ENCODE peak calls at places on chromosome 12, in six cellular contexts. One of them, this sample, is unnamed.

GRCh38 chr12:1529862-1530591 is 64.4 kb downstream of the FBXL14 start:
- DNase-seq in A673: no peak
- DNase-seq in GM12864: no peak
- DNase-seq in stimulated activated CD4-positive, alpha-beta T cell treated with anti-CD3 and anti-CD28 coated beads, Interleukin-1b, Interleukin-23, amount 100 ng/mL, for 24 hours: no peak
- DNase-seq in iris pigment epithelial cell: no peak
- DNase-seq in epithelial cell of esophagus: no peak
- DNase-seq in this sample: no peak

GRCh38 chr12:26282339-26282945 is 87.1 kb downstream of the SSPN start:
- DNase-seq in A673: no peak
- DNase-seq in GM12864: no peak
- DNase-seq in stimulated activated CD4-positive, alpha-beta T cell treated with anti-CD3 and anti-CD28 coated beads, Interleukin-1b, Interleukin-23, amount 100 ng/mL, for 24 hours: no peak
- DNase-seq in iris pigment epithelial cell: no peak
- DNase-seq in epithelial cell of esophagus: no peak
- DNase-seq in this sample: no peak

GRCh38 chr12:98228619-98229538 is 286.5 kb upstream of the TMPO start:
- DNase-seq in A673: no peak
- DNase-seq in GM12864: no peak
- DNase-seq in stimulated activated CD4-positive, alpha-beta T cell treated with anti-CD3 and anti-CD28 coated beads, Interleukin-1b, Interleukin-23, amount 100 ng/mL, for 24 hours: no peak
- DNase-seq in iris pigment epithelial cell: no peak
- DNase-seq in epithelial cell of esophagus: no peak
- DNase-seq in this sample: no peak

GRCh38 chr12:96878704-96879103 is 28.4 kb upstream of the NEDD1 start:
- DNase-seq in A673: no peak
- DNase-seq in GM12864: no peak
- DNase-seq in stimulated activated CD4-positive, alpha-beta T cell treated with anti-CD3 and anti-CD28 coated beads, Interleukin-1b, Interleukin-23, amount 100 ng/mL, for 24 hours: no peak
- DNase-seq in iris pigment epithelial cell: peak
- DNase-seq in epithelial cell of esophagus: no peak
- DNase-seq in this sample: no peak

GRCh38 chr12:59080101-59080500 is 159.8 kb upstream of the LRIG3 start:
- DNase-seq in A673: no peak
- DNase-seq in GM12864: no peak
- DNase-seq in stimulated activated CD4-positive, alpha-beta T cell treated with anti-CD3 and anti-CD28 coated beads, Interleukin-1b, Interleukin-23, amount 100 ng/mL, for 24 hours: no peak
- DNase-seq in iris pigment epithelial cell: no peak
- DNase-seq in epithelial cell of esophagus: peak
- DNase-seq in this sample: no peak

GRCh38 chr12:113852695-113853490 is 113.2 kb downstream of the RBM19 start:
- DNase-seq in A673: no peak
- DNase-seq in GM12864: no peak
- DNase-seq in stimulated activated CD4-positive, alpha-beta T cell treated with anti-CD3 and anti-CD28 coated beads, Interleukin-1b, Interleukin-23, amount 100 ng/mL, for 24 hours: no peak
- DNase-seq in iris pigment epithelial cell: no peak
- DNase-seq in epithelial cell of esophagus: no peak
- DNase-seq in this sample: no peak

GRCh38 chr12:49231881-49232650 is 32.8 kb upstream of the TUBA1C start:
- DNase-seq in A673: peak
- DNase-seq in GM12864: no peak
- DNase-seq in stimulated activated CD4-positive, alpha-beta T cell treated with anti-CD3 and anti-CD28 coated beads, Interleukin-1b, Interleukin-23, amount 100 ng/mL, for 24 hours: no peak
- DNase-seq in iris pigment epithelial cell: peak
- DNase-seq in epithelial cell of esophagus: no peak
- DNase-seq in this sample: no peak

GRCh38 chr12:31590730-31591307 is at the start of gene DENND5B:
- DNase-seq in A673: peak
- DNase-seq in GM12864: no peak
- DNase-seq in stimulated activated CD4-positive, alpha-beta T cell treated with anti-CD3 and anti-CD28 coated beads, Interleukin-1b, Interleukin-23, amount 100 ng/mL, for 24 hours: no peak
- DNase-seq in iris pigment epithelial cell: peak
- DNase-seq in epithelial cell of esophagus: peak
- DNase-seq in this sample: no peak

GRCh38 chr12:106245767-106246166 is 2.1 kb downstream of the CKAP4 start:
- DNase-seq in A673: peak
- DNase-seq in GM12864: no peak
- DNase-seq in stimulated activated CD4-positive, alpha-beta T cell treated with anti-CD3 and anti-CD28 coated beads, Interleukin-1b, Interleukin-23, amount 100 ng/mL, for 24 hours: no peak
- DNase-seq in iris pigment epithelial cell: peak
- DNase-seq in epithelial cell of esophagus: peak
- DNase-seq in this sample: no peak

GRCh38 chr12:107845226-107845979 is 70.9 kb downstream of the ASCL4 start:
- DNase-seq in A673: no peak
- DNase-seq in GM12864: no peak
- DNase-seq in stimulated activated CD4-positive, alpha-beta T cell treated with anti-CD3 and anti-CD28 coated beads, Interleukin-1b, Interleukin-23, amount 100 ng/mL, for 24 hours: no peak
- DNase-seq in iris pigment epithelial cell: no peak
- DNase-seq in epithelial cell of esophagus: no peak
- DNase-seq in this sample: no peak

GRCh38 chr12:18696971-18697602 is 40.7 kb downstream of the PLCZ1 start:
- DNase-seq in A673: no peak
- DNase-seq in GM12864: no peak
- DNase-seq in stimulated activated CD4-positive, alpha-beta T cell treated with anti-CD3 and anti-CD28 coated beads, Interleukin-1b, Interleukin-23, amount 100 ng/mL, for 24 hours: no peak
- DNase-seq in iris pigment epithelial cell: peak
- DNase-seq in epithelial cell of esophagus: peak
- DNase-seq in this sample: no peak

GRCh38 chr12:76976777-76977465 is 88.4 kb downstream of the E2F7 start:
- DNase-seq in A673: no peak
- DNase-seq in GM12864: no peak
- DNase-seq in stimulated activated CD4-positive, alpha-beta T cell treated with anti-CD3 and anti-CD28 coated beads, Interleukin-1b, Interleukin-23, amount 100 ng/mL, for 24 hours: no peak
- DNase-seq in iris pigment epithelial cell: peak
- DNase-seq in epithelial cell of esophagus: peak
- DNase-seq in this sample: no peak

GRCh38 chr12:120705618-120706017 is 4.6 kb upstream of the UNC119B start:
- DNase-seq in A673: no peak
- DNase-seq in GM12864: no peak
- DNase-seq in stimulated activated CD4-positive, alpha-beta T cell treated with anti-CD3 and anti-CD28 coated beads, Interleukin-1b, Interleukin-23, amount 100 ng/mL, for 24 hours: no peak
- DNase-seq in iris pigment epithelial cell: no peak
- DNase-seq in epithelial cell of esophagus: no peak
- DNase-seq in this sample: no peak

GRCh38 chr12:100935929-100936328 is 141.4 kb downstream of the ANO4 start:
- DNase-seq in A673: no peak
- DNase-seq in GM12864: no peak
- DNase-seq in stimulated activated CD4-positive, alpha-beta T cell treated with anti-CD3 and anti-CD28 coated beads, Interleukin-1b, Interleukin-23, amount 100 ng/mL, for 24 hours: no peak
- DNase-seq in iris pigment epithelial cell: no peak
- DNase-seq in epithelial cell of esophagus: no peak
- DNase-seq in this sample: no peak

GRCh38 chr12:125129592-125130255 is 64.5 kb downstream of the AACS start:
- DNase-seq in A673: no peak
- DNase-seq in GM12864: no peak
- DNase-seq in stimulated activated CD4-positive, alpha-beta T cell treated with anti-CD3 and anti-CD28 coated beads, Interleukin-1b, Interleukin-23, amount 100 ng/mL, for 24 hours: no peak
- DNase-seq in iris pigment epithelial cell: no peak
- DNase-seq in epithelial cell of esophagus: no peak
- DNase-seq in this sample: no peak

GRCh38 chr12:15423629-15424028 is 101.3 kb downstream of the PTPRO start:
- DNase-seq in A673: peak
- DNase-seq in GM12864: no peak
- DNase-seq in stimulated activated CD4-positive, alpha-beta T cell treated with anti-CD3 and anti-CD28 coated beads, Interleukin-1b, Interleukin-23, amount 100 ng/mL, for 24 hours: no peak
- DNase-seq in iris pigment epithelial cell: peak
- DNase-seq in epithelial cell of esophagus: peak
- DNase-seq in this sample: no peak

GRCh38 chr12:92070054-92070863 is 75.4 kb downstream of the BTG1 start:
- DNase-seq in A673: no peak
- DNase-seq in GM12864: no peak
- DNase-seq in stimulated activated CD4-positive, alpha-beta T cell treated with anti-CD3 and anti-CD28 coated beads, Interleukin-1b, Interleukin-23, amount 100 ng/mL, for 24 hours: no peak
- DNase-seq in iris pigment epithelial cell: no peak
- DNase-seq in epithelial cell of esophagus: no peak
- DNase-seq in this sample: no peak

GRCh38 chr12:17609152-17609551 is 480.8 kb downstream of the RERGL start:
- DNase-seq in A673: peak
- DNase-seq in GM12864: no peak
- DNase-seq in stimulated activated CD4-positive, alpha-beta T cell treated with anti-CD3 and anti-CD28 coated beads, Interleukin-1b, Interleukin-23, amount 100 ng/mL, for 24 hours: no peak
- DNase-seq in iris pigment epithelial cell: no peak
- DNase-seq in epithelial cell of esophagus: no peak
- DNase-seq in this sample: no peak

GRCh38 chr12:9897524-9897923 is 16.2 kb downstream of the KLRF2 start:
- DNase-seq in A673: no peak
- DNase-seq in GM12864: no peak
- DNase-seq in stimulated activated CD4-positive, alpha-beta T cell treated with anti-CD3 and anti-CD28 coated beads, Interleukin-1b, Interleukin-23, amount 100 ng/mL, for 24 hours: no peak
- DNase-seq in iris pigment epithelial cell: no peak
- DNase-seq in epithelial cell of esophagus: peak
- DNase-seq in this sample: no peak

GRCh38 chr12:2902287-2902880 is 11.7 kb downstream of the TULP3 start:
- DNase-seq in A673: no peak
- DNase-seq in GM12864: no peak
- DNase-seq in stimulated activated CD4-positive, alpha-beta T cell treated with anti-CD3 and anti-CD28 coated beads, Interleukin-1b, Interleukin-23, amount 100 ng/mL, for 24 hours: no peak
- DNase-seq in iris pigment epithelial cell: peak
- DNase-seq in epithelial cell of esophagus: peak
- DNase-seq in this sample: no peak

GRCh38 chr12:25829192-25829591 is 129.3 kb upstream of the RASSF8 start:
- DNase-seq in A673: no peak
- DNase-seq in GM12864: no peak
- DNase-seq in stimulated activated CD4-positive, alpha-beta T cell treated with anti-CD3 and anti-CD28 coated beads, Interleukin-1b, Interleukin-23, amount 100 ng/mL, for 24 hours: no peak
- DNase-seq in iris pigment epithelial cell: peak
- DNase-seq in epithelial cell of esophagus: peak
- DNase-seq in this sample: no peak

GRCh38 chr12:131943876-131944275 is 5.9 kb upstream of the EP400 start:
- DNase-seq in A673: no peak
- DNase-seq in GM12864: no peak
- DNase-seq in stimulated activated CD4-positive, alpha-beta T cell treated with anti-CD3 and anti-CD28 coated beads, Interleukin-1b, Interleukin-23, amount 100 ng/mL, for 24 hours: no peak
- DNase-seq in iris pigment epithelial cell: no peak
- DNase-seq in epithelial cell of esophagus: no peak
- DNase-seq in this sample: no peak

GRCh38 chr12:52275686-52276085 is 1.2 kb downstream of the KRT86 start:
- DNase-seq in A673: no peak
- DNase-seq in GM12864: no peak
- DNase-seq in stimulated activated CD4-positive, alpha-beta T cell treated with anti-CD3 and anti-CD28 coated beads, Interleukin-1b, Interleukin-23, amount 100 ng/mL, for 24 hours: no peak
- DNase-seq in iris pigment epithelial cell: no peak
- DNase-seq in epithelial cell of esophagus: no peak
- DNase-seq in this sample: no peak

GRCh38 chr12:24363177-24363754 is 413.8 kb upstream of the SOX5 start:
- DNase-seq in A673: peak
- DNase-seq in GM12864: no peak
- DNase-seq in stimulated activated CD4-positive, alpha-beta T cell treated with anti-CD3 and anti-CD28 coated beads, Interleukin-1b, Interleukin-23, amount 100 ng/mL, for 24 hours: no peak
- DNase-seq in iris pigment epithelial cell: no peak
- DNase-seq in epithelial cell of esophagus: peak
- DNase-seq in this sample: no peak

GRCh38 chr12:110339184-110339952 is 58.3 kb downstream of the ATP2A2 start:
- DNase-seq in A673: no peak
- DNase-seq in GM12864: no peak
- DNase-seq in stimulated activated CD4-positive, alpha-beta T cell treated with anti-CD3 and anti-CD28 coated beads, Interleukin-1b, Interleukin-23, amount 100 ng/mL, for 24 hours: no peak
- DNase-seq in iris pigment epithelial cell: no peak
- DNase-seq in epithelial cell of esophagus: peak
- DNase-seq in this sample: no peak

GRCh38 chr12:63306476-63306875 is 155.5 kb upstream of the AVPR1A start:
- DNase-seq in A673: peak
- DNase-seq in GM12864: no peak
- DNase-seq in stimulated activated CD4-positive, alpha-beta T cell treated with anti-CD3 and anti-CD28 coated beads, Interleukin-1b, Interleukin-23, amount 100 ng/mL, for 24 hours: no peak
- DNase-seq in iris pigment epithelial cell: no peak
- DNase-seq in epithelial cell of esophagus: peak
- DNase-seq in this sample: no peak

GRCh38 chr12:76495556-76495955 is 64.0 kb downstream of the OSBPL8 start:
- DNase-seq in A673: no peak
- DNase-seq in GM12864: no peak
- DNase-seq in stimulated activated CD4-positive, alpha-beta T cell treated with anti-CD3 and anti-CD28 coated beads, Interleukin-1b, Interleukin-23, amount 100 ng/mL, for 24 hours: no peak
- DNase-seq in iris pigment epithelial cell: no peak
- DNase-seq in epithelial cell of esophagus: peak
- DNase-seq in this sample: no peak

GRCh38 chr12:54225666-54226065 is 36.9 kb upstream of the SMUG1 start:
- DNase-seq in A673: no peak
- DNase-seq in GM12864: no peak
- DNase-seq in stimulated activated CD4-positive, alpha-beta T cell treated with anti-CD3 and anti-CD28 coated beads, Interleukin-1b, Interleukin-23, amount 100 ng/mL, for 24 hours: no peak
- DNase-seq in iris pigment epithelial cell: no peak
- DNase-seq in epithelial cell of esophagus: no peak
- DNase-seq in this sample: no peak

GRCh38 chr12:65918057-65918456 is 93.8 kb downstream of the HMGA2 start:
- DNase-seq in A673: no peak
- DNase-seq in GM12864: peak
- DNase-seq in stimulated activated CD4-positive, alpha-beta T cell treated with anti-CD3 and anti-CD28 coated beads, Interleukin-1b, Interleukin-23, amount 100 ng/mL, for 24 hours: no peak
- DNase-seq in iris pigment epithelial cell: no peak
- DNase-seq in epithelial cell of esophagus: no peak
- DNase-seq in this sample: no peak

GRCh38 chr12:45192041-45192695 is 23.7 kb upstream of the ANO6 start:
- DNase-seq in A673: peak
- DNase-seq in GM12864: no peak
- DNase-seq in stimulated activated CD4-positive, alpha-beta T cell treated with anti-CD3 and anti-CD28 coated beads, Interleukin-1b, Interleukin-23, amount 100 ng/mL, for 24 hours: no peak
- DNase-seq in iris pigment epithelial cell: peak
- DNase-seq in epithelial cell of esophagus: peak
- DNase-seq in this sample: no peak

GRCh38 chr12:22709292-22709691 is 84.3 kb downstream of the ETNK1 start:
- DNase-seq in A673: peak
- DNase-seq in GM12864: peak
- DNase-seq in stimulated activated CD4-positive, alpha-beta T cell treated with anti-CD3 and anti-CD28 coated beads, Interleukin-1b, Interleukin-23, amount 100 ng/mL, for 24 hours: no peak
- DNase-seq in iris pigment epithelial cell: peak
- DNase-seq in epithelial cell of esophagus: peak
- DNase-seq in this sample: no peak

GRCh38 chr12:69024413-69024812 is 91.4 kb upstream of the CPM start:
- DNase-seq in A673: no peak
- DNase-seq in GM12864: no peak
- DNase-seq in stimulated activated CD4-positive, alpha-beta T cell treated with anti-CD3 and anti-CD28 coated beads, Interleukin-1b, Interleukin-23, amount 100 ng/mL, for 24 hours: no peak
- DNase-seq in iris pigment epithelial cell: no peak
- DNase-seq in epithelial cell of esophagus: peak
- DNase-seq in this sample: no peak

GRCh38 chr12:99759467-99759866 is 111.9 kb downstream of the GARIN6 start:
- DNase-seq in A673: no peak
- DNase-seq in GM12864: no peak
- DNase-seq in stimulated activated CD4-positive, alpha-beta T cell treated with anti-CD3 and anti-CD28 coated beads, Interleukin-1b, Interleukin-23, amount 100 ng/mL, for 24 hours: no peak
- DNase-seq in iris pigment epithelial cell: no peak
- DNase-seq in epithelial cell of esophagus: no peak
- DNase-seq in this sample: no peak

GRCh38 chr12:116517431-116518045 is 41.6 kb upstream of the MAP1LC3B2 start:
- DNase-seq in A673: no peak
- DNase-seq in GM12864: no peak
- DNase-seq in stimulated activated CD4-positive, alpha-beta T cell treated with anti-CD3 and anti-CD28 coated beads, Interleukin-1b, Interleukin-23, amount 100 ng/mL, for 24 hours: no peak
- DNase-seq in iris pigment epithelial cell: no peak
- DNase-seq in epithelial cell of esophagus: peak
- DNase-seq in this sample: no peak

GRCh38 chr12:100295764-100296555 is 29.0 kb downstream of the SCYL2 start:
- DNase-seq in A673: peak
- DNase-seq in GM12864: no peak
- DNase-seq in stimulated activated CD4-positive, alpha-beta T cell treated with anti-CD3 and anti-CD28 coated beads, Interleukin-1b, Interleukin-23, amount 100 ng/mL, for 24 hours: no peak
- DNase-seq in iris pigment epithelial cell: peak
- DNase-seq in epithelial cell of esophagus: peak
- DNase-seq in this sample: no peak

GRCh38 chr12:116257213-116257612 is 20.3 kb downstream of the MED13L start:
- DNase-seq in A673: peak
- DNase-seq in GM12864: no peak
- DNase-seq in stimulated activated CD4-positive, alpha-beta T cell treated with anti-CD3 and anti-CD28 coated beads, Interleukin-1b, Interleukin-23, amount 100 ng/mL, for 24 hours: no peak
- DNase-seq in iris pigment epithelial cell: no peak
- DNase-seq in epithelial cell of esophagus: no peak
- DNase-seq in this sample: no peak

GRCh38 chr12:122726056-122726558 is 4.5 kb downstream of the HCAR1 start:
- DNase-seq in A673: no peak
- DNase-seq in GM12864: no peak
- DNase-seq in stimulated activated CD4-positive, alpha-beta T cell treated with anti-CD3 and anti-CD28 coated beads, Interleukin-1b, Interleukin-23, amount 100 ng/mL, for 24 hours: no peak
- DNase-seq in iris pigment epithelial cell: peak
- DNase-seq in epithelial cell of esophagus: peak
- DNase-seq in this sample: no peak

This sample was measured in T-cell.